ENCODE peak calls at places on chromosomes 4 and X, in four cellular contexts. Q is left ventricle myocardium inferior, O is mesenchymal stem cell, C is mucosa of descending colon. P is an unnamed sample.
A peak's percentile ranks its signal among the peaks of the same experiment; 100 is the strongest.

GRCh38 chr4:128858875-128859696 is 49.6 kb downstream of the JADE1 start:
- DNase-seq in C (no peak), Q (no peak), O (peak; percentile 17), P (no peak)

GRCh38 chrX:118823263-118824172 is at the start of gene ZCCHC12:
- DNase-seq in Q (peak; percentile 16), C (peak; percentile 33), O (peak; percentile 35), P (peak; percentile 66)

GRCh38 chr4:109574931-109575804 is 15.1 kb downstream of the MCUB start:
- DNase-seq in O (no peak), Q (no peak), C (no peak), P (no peak)

GRCh38 chr4:145012841-145013240 is 85.2 kb downstream of the ANAPC10 start:
- DNase-seq in Q (no peak), C (no peak), O (peak; percentile 76), P (no peak)

GRCh38 chr4:40283968-40284367 is 51.2 kb upstream of the CHRNA9 start:
- DNase-seq in O (no peak), C (no peak), Q (no peak), P (peak; percentile 12)

GRCh38 chr4:138291431-138291830 is 49.3 kb upstream of the SLC7A11 start:
- DNase-seq in C (no peak), O (no peak), Q (no peak), P (no peak)

GRCh38 chr4:65508169-65508568 is 162.1 kb downstream of the EPHA5 start:
- DNase-seq in O (peak; percentile 60), C (no peak), Q (no peak), P (no peak)

GRCh38 chrX:97096385-97096784 is 212.7 kb downstream of the RPA4 start:
- DNase-seq in O (no peak), Q (no peak), C (no peak), P (no peak)

GRCh38 chr4:96642486-96642885 is 802.6 kb downstream of the PDHA2 start:
- DNase-seq in C (no peak), Q (no peak), O (no peak), P (no peak)

GRCh38 chrX:75038925-75039324 is 113.7 kb upstream of the NEXMIF start:
- DNase-seq in Q (no peak), C (no peak), O (peak; percentile 2), P (peak; percentile 4)

GRCh38 chrX:40996886-40997530 is 88.2 kb upstream of the USP9X start:
- DNase-seq in C (no peak), Q (no peak), O (peak; percentile 73), P (peak; percentile 49)

GRCh38 chrX:50813843-50814661 is at the start of gene SHROOM4:
- DNase-seq in O (peak; percentile 83), Q (peak; percentile 40), C (peak; percentile 62), P (no peak)

GRCh38 chr4:162409048-162409447 is 245.2 kb upstream of the FSTL5 start:
- DNase-seq in O (no peak), C (peak; percentile 27), Q (no peak), P (no peak)

GRCh38 chr4:76640252-76640925 is 205.4 kb downstream of the SHROOM3 start:
- DNase-seq in O (no peak), C (no peak), Q (no peak), P (no peak)

GRCh38 chr4:130336585-130337217 is 1240.7 kb downstream of the C4orf33 start:
- DNase-seq in O (peak; percentile 3), Q (no peak), C (no peak), P (peak; percentile 33)

GRCh38 chr4:85522836-85523235 is 47.9 kb downstream of the ARHGAP24 start:
- DNase-seq in O (no peak), Q (no peak), C (no peak), P (no peak)

GRCh38 chr4:182141046-182141445 is 102.2 kb upstream of the TENM3 start:
- DNase-seq in O (no peak), Q (no peak), C (no peak), P (no peak)

GRCh38 chr4:150391052-150391451 is 190.9 kb upstream of the MAB21L2 start:
- DNase-seq in Q (no peak), O (no peak), C (no peak), P (no peak)

GRCh38 chr4:40173470-40173875 is 23.4 kb upstream of the RHOH start:
- DNase-seq in C (no peak), Q (no peak), O (no peak), P (no peak)

GRCh38 chr4:181258569-181258968 is 984.6 kb upstream of the TENM3 start:
- DNase-seq in C (no peak), O (no peak), Q (no peak), P (no peak)

GRCh38 chrX:24145340-24146186 is 4.0 kb upstream of the ZFX start:
- DNase-seq in O (peak; percentile 28), Q (no peak), C (no peak), P (no peak)

GRCh38 chr4:119493419-119493818 is 135.2 kb downstream of the PDE5A start:
- DNase-seq in C (no peak), Q (no peak), O (no peak), P (no peak)

GRCh38 chrX:6693051-6693450 is 158.1 kb upstream of the VCX3A start:
- DNase-seq in Q (no peak), O (no peak), C (no peak), P (no peak)

GRCh38 chrX:14673236-14673635 is 143.9 kb downstream of the GLRA2 start:
- DNase-seq in Q (no peak), C (no peak), O (no peak), P (no peak)

GRCh38 chr4:7630559-7631287 is 196.0 kb upstream of the PSAPL1 start:
- DNase-seq in O (peak; percentile 85), Q (peak; percentile 85), C (no peak), P (no peak)

GRCh38 chr4:133152330-133152791 is 3.3 kb downstream of the PCDH10 start:
- DNase-seq in Q (no peak), O (no peak), C (no peak), P (no peak)

GRCh38 chrX:41621236-41621651 is 67.5 kb upstream of the GPR34 start:
- DNase-seq in O (peak; percentile 86), Q (no peak), C (no peak), P (peak; percentile 77)

GRCh38 chr4:82429728-82430192 is 502 bp downstream of the HNRNPDL start:
- DNase-seq in C (no peak), O (no peak), Q (no peak), P (peak; percentile 59)

GRCh38 chrX:2841511-2841910 is 12.8 kb downstream of the GYG2 start:
- DNase-seq in O (peak; percentile 33), Q (no peak), C (no peak), P (no peak)

GRCh38 chrX:54482839-54483593 is 13.0 kb downstream of the FGD1 start:
- DNase-seq in O (no peak), Q (no peak), C (peak; percentile 47), P (no peak)

GRCh38 chrX:153973127-153974002 is 811 bp downstream of the TMEM187 start:
- DNase-seq in Q (no peak), C (no peak), O (no peak), P (no peak)

GRCh38 chr4:8534129-8534528 is 46.1 kb upstream of the GPR78 start:
- DNase-seq in C (peak; percentile 37), Q (no peak), O (peak; percentile 75), P (peak; percentile 86)

GRCh38 chr4:138392751-138393308 is 150.7 kb upstream of the SLC7A11 start:
- DNase-seq in O (no peak), Q (no peak), C (no peak), P (no peak)

GRCh38 chrX:129759576-129760061 is 20.1 kb upstream of the SASH3 start:
- DNase-seq in O (peak; percentile 68), Q (no peak), C (no peak), P (peak; percentile 14)

GRCh38 chrX:17535229-17535628 is 160.2 kb downstream of the NHS start:
- DNase-seq in Q (no peak), O (no peak), C (no peak), P (no peak)

GRCh38 chr4:3874525-3875110 is 108.4 kb downstream of the ADRA2C start:
- DNase-seq in C (no peak), O (no peak), Q (peak; percentile 4), P (no peak)

GRCh38 chr4:44150091-44150576 is 298.5 kb downstream of the KCTD8 start:
- DNase-seq in O (peak; percentile 24), Q (no peak), C (no peak), P (no peak)

GRCh38 chrX:155027509-155028066 is 944 bp downstream of the FUNDC2 start:
- DNase-seq in Q (no peak), C (no peak), O (peak; percentile 88), P (no peak)

GRCh38 chrX:154051210-154051810 is 31.6 kb upstream of the IRAK1 start:
- DNase-seq in O (peak; percentile 66), Q (peak; percentile 60), C (peak; percentile 61), P (peak; percentile 53)

GRCh38 chr4:175035907-175036306 is 117.7 kb downstream of the ADAM29 start:
- DNase-seq in Q (no peak), C (no peak), O (peak; percentile 1), P (no peak)

GRCh38 chr4:112735474-112735951 is 98.6 kb downstream of the LARP7 start:
- DNase-seq in C (no peak), O (no peak), Q (no peak), P (no peak)
- H3K4me1 ChIP-seq in C (no peaks in the 10 kb centered on the region), O (no peaks in the 10 kb centered on the region), Q (no peaks in the 10 kb centered on the region), P (no peaks in the 10 kb centered on the region)

GRCh38 chr4:168608771-168609170 is 111.9 kb downstream of the PALLD start:
- DNase-seq in O (no peak), C (no peak), Q (no peak), P (no peak)
- H3K4me1 ChIP-seq in O (peaks cover 4% of the 10 kb centered on the region), C (no peaks in the 10 kb centered on the region), Q (peaks cover 80% of the 10 kb centered on the region), P (no peaks in the 10 kb centered on the region)

GRCh38 chr4:5899881-5900280 is 7.0 kb upstream of the CRMP1 start:
- DNase-seq in O (no peak), Q (no peak), C (no peak), P (no peak)

GRCh38 chr4:5899396-5899795 is 6.5 kb upstream of the CRMP1 start:
- DNase-seq in O (no peak), Q (no peak), C (no peak), P (no peak)

GRCh38 chr4:5905714-5906113 is 12.8 kb upstream of the CRMP1 start:
- DNase-seq in O (no peak), Q (no peak), C (no peak), P (no peak)

GRCh38 chr4:5897674-5898073 is 4.8 kb upstream of the CRMP1 start:
- DNase-seq in O (no peak), Q (no peak), C (no peak), P (no peak)

GRCh38 chr4:5900844-5901243 is 8.0 kb upstream of the CRMP1 start:
- DNase-seq in C (no peak), O (no peak), Q (no peak), P (no peak)
- H3K4me1 ChIP-seq in C (no peaks in the 10 kb centered on the region), O (no peaks in the 10 kb centered on the region), Q (no peaks in the 10 kb centered on the region), P (no peaks in the 10 kb centered on the region)

GRCh38 chr4:188550296-188550695 is 411.1 kb downstream of the TRIML1 start:
- DNase-seq in O (peak; percentile 6), C (no peak), Q (no peak), P (no peak)
- H3K4me1 ChIP-seq in O (peaks cover 2% of the 10 kb centered on the region), C (no peaks in the 10 kb centered on the region), Q (no peaks in the 10 kb centered on the region), P (no peaks in the 10 kb centered on the region)

GRCh38 chr4:1776521-1777161 is 16.5 kb upstream of the FGFR3 start:
- DNase-seq in C (no peak), Q (no peak), O (no peak), P (no peak)
- H3K4me1 ChIP-seq in C (no peaks in the 10 kb centered on the region), Q (peaks cover 5% of the 10 kb centered on the region), O (peaks cover 37% of the 10 kb centered on the region), P (peaks cover 28% of the 10 kb centered on the region)

P was measured in Caco-2.